ENCODE peak calls at places on chromosomes 13 and 19, in nine cellular contexts. L is thoracic aorta, H is heart right ventricle, F is ascending aorta, P is MG63, S is bronchial epithelial cell, J is brain microvascular endothelial cell, Y is mesenchymal stem cell, U is Caco-2. B is an unnamed sample.

GRCh38 chr19:33197591-33198000 is 3.5 kb downstream of the LRP3 start:
- DNase-seq in P (no peak), J (no peak), F (no peak), L (no peak), H (no peak), U (no peak), S (no peak), Y (no peak), B (peak)

GRCh38 chr13:102504002-102504401 is 92.8 kb upstream of the TPP2 start:
- DNase-seq in J (no peak), P (no peak), F (no peak), L (no peak), U (no peak), Y (no peak), H (no peak), S (no peak), B (no peak)

GRCh38 chr19:23991170-23991569 is 76.5 kb downstream of the ZNF726 start:
- DNase-seq in P (no peak), S (peak), F (no peak), U (no peak), J (peak), L (no peak), H (no peak), Y (no peak), B (no peak)

GRCh38 chr13:101661839-101662238 is 209.4 kb downstream of the ITGBL1 start:
- DNase-seq in S (no peak), H (no peak), U (no peak), Y (no peak), F (no peak), J (no peak), L (no peak), P (no peak), B (no peak)

GRCh38 chr13:113820813-113821651 is 42.8 kb downstream of the GAS6 start:
- DNase-seq in S (peak), H (peak), Y (peak), J (peak), L (no peak), P (peak), F (peak), U (no peak), B (no peak)

GRCh38 chr13:46675016-46675415 is 121.9 kb downstream of the ESD start:
- DNase-seq in P (no peak), S (no peak), H (no peak), F (no peak), U (no peak), L (no peak), Y (no peak), J (no peak), B (no peak)

GRCh38 chr19:46753420-46754155 is 7.3 kb upstream of the STRN4 start:
- DNase-seq in P (peak), U (peak), F (no peak), S (peak), J (no peak), L (no peak), H (peak), Y (peak), B (peak)

GRCh38 chr13:112184851-112185371 is 118.0 kb downstream of the SOX1 start:
- DNase-seq in U (no peak), L (no peak), F (no peak), S (no peak), H (no peak), P (no peak), Y (no peak), J (no peak), B (no peak)

GRCh38 chr13:106143392-106143791 is 392.1 kb downstream of the EFNB2 start:
- DNase-seq in J (no peak), H (no peak), Y (no peak), P (no peak), L (no peak), S (peak), F (no peak), U (no peak), B (no peak)

GRCh38 chr13:110330491-110331001 is 23.5 kb downstream of the COL4A2 start:
- DNase-seq in L (no peak), J (peak), P (no peak), F (no peak), U (no peak), H (no peak), Y (no peak), S (no peak), B (no peak)

GRCh38 chr13:74290324-74290773 is 156.1 kb upstream of the KLF12 start:
- DNase-seq in P (peak), L (no peak), F (no peak), U (peak), J (peak), Y (peak), S (peak), H (no peak), B (peak)

GRCh38 chr13:112010714-112011113 is 56.2 kb upstream of the SOX1 start:
- DNase-seq in H (no peak), J (no peak), S (no peak), F (no peak), U (no peak), L (no peak), P (no peak), Y (no peak), B (no peak)

GRCh38 chr19:15616627-15617270 is 1.7 kb downstream of the CYP4F8 start:
- DNase-seq in U (no peak), H (no peak), S (no peak), L (no peak), Y (no peak), J (no peak), F (no peak), P (no peak), B (no peak)

GRCh38 chr13:34420975-34421719 is 520.9 kb upstream of the NBEA start:
- DNase-seq in P (no peak), S (peak), H (no peak), J (no peak), F (no peak), U (no peak), L (no peak), Y (no peak), B (no peak)

GRCh38 chr13:25686831-25687495 is 315.2 kb downstream of the ATP8A2 start:
- DNase-seq in H (no peak), J (no peak), S (no peak), L (no peak), Y (no peak), P (no peak), U (no peak), F (no peak), B (no peak)

GRCh38 chr13:25687622-25688225 is 315.9 kb downstream of the ATP8A2 start:
- DNase-seq in U (no peak), Y (no peak), F (no peak), P (peak), L (no peak), S (no peak), H (peak), J (peak), B (no peak)

GRCh38 chr13:25689539-25689938 is 317.8 kb downstream of the ATP8A2 start:
- DNase-seq in U (no peak), H (no peak), S (no peak), P (no peak), Y (no peak), J (no peak), L (no peak), F (no peak), B (no peak)

GRCh38 chr13:25690582-25690981 is 318.8 kb downstream of the ATP8A2 start:
- DNase-seq in J (no peak), H (no peak), F (no peak), L (no peak), Y (no peak), S (peak), U (no peak), P (no peak), B (no peak)

GRCh38 chr13:25688524-25688923 is 316.8 kb downstream of the ATP8A2 start:
- DNase-seq in L (no peak), Y (no peak), P (no peak), J (no peak), H (no peak), U (no peak), S (no peak), F (no peak), B (no peak)
- H3K4me3 ChIP-seq in L (no peak), Y (no peak), P (no peak), J (no peak), H (no peak), U (no peak), S (no peak), F (no peak), B (no peak)

GRCh38 chr13:52454459-52454824 is 836 bp upstream of the CKAP2 start:
- DNase-seq in J (no peak), S (peak), F (no peak), P (no peak), Y (peak), H (no peak), U (peak), L (no peak), B (peak)
- H3K4me3 ChIP-seq in J (peak), S (peak), F (peak), P (peak), Y (peak), H (peak), U (peak), L (peak), B (peak)

DNA sequence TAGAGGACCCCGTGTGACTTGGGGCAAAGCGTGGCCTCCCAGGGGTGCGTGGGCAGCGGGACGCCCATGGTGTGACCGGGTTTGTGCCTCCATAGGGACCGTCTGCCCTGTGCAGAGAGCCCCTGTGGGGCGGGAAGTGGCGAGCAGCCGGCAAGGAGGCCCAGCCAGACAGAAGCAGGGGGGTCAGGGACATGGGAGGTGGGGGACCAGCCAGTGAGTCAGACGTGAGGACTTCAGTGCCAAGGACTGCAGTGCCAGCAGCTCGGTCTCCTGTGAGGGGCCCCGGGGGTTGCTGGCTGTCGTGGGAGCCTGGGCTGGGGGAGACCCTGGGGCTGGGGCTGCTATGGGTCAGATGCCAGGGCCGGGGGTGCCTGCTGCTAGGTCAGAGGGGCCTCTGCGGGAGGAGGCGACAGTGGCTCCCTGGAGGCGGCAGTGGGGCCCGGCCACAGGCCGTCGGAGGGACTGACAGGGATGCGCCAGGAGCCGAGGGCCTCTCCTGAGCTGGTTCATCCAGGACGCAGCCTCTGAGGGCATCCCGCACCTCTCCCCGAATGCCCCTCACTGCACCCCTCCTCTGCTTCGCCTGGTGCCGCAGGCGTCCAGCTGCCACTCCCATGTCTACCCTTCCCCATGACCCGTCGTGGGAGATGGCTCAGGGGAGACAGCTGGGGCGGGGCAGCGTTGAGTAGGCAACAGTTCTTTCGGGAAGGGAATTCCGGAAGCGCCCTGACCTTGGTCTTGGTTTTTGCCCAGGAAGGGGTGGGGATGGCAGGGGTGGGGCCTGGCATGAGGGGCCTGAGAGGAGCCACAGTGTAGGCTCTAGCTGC is 80.0 kb downstream of the KDM4B start:
- DNase-seq in S (no peak), L (peak), U (no peak), H (no peak), Y (peak), J (peak), F (peak), P (peak), B (no peak)
- H3K4me3 ChIP-seq in S (no peak), L (peak), U (no peak), H (no peak), Y (peak), J (peak), F (peak), P (no peak), B (no peak)

DNA sequence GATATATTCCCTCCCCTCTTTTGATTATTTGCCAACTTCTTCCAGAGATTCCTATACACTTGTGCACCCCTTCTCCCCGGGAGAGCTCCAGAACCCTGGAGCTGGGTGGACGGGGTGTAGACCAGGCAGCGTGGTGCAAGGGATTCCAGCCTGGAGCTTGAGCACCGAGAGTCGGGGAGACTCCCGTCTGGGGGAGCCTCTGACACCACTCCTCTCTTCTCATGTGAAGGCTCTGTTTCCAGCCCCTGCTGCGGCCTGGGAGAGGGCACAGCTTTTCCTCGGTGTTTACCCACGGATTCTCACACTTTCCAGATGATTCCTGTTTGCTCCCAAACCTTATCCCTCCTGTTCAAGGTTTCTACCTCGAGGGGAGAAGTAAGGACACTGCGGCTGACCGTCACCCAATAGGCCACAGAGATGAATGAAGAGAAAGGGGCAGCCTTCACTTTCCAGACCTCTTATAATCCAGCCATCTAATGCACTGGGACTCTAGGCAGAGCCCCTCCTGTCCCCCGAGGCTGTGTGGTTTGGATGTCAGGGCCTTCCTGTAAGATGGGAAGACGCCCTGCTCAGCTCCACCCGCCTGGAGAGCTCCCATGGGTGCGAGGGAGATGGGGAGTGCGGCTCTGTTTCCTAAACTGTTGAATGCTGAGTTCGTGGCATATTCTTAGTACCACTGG is 85.1 kb upstream of the GPR183 start:
- DNase-seq in F (no peak), J (no peak), S (no peak), H (no peak), Y (no peak), U (no peak), L (no peak), P (no peak), B (no peak)
- H3K4me3 ChIP-seq in F (no peak), J (no peak), S (no peak), H (no peak), Y (no peak), U (no peak), L (no peak), P (no peak), B (no peak)

DNA sequence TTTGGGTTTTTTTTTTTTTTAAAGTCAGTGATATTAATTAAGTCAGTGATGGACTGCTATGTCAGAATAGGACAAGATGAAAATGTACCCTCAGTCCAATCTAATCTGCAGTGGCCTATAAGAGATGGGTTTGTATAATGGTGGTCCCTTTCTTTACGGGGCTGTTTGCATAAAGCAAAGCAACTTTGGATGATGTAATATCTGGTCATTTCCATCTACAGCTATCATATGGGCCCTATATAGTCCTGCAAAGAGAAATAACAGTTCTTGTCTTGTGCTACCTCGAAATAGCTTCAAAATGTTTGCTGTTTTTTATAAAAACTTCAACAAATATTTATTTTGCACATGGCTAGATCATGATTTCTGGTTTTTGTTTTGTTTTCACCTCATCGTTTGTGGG is 20.2 kb upstream of the POMP start:
- DNase-seq in S (no peak), Y (no peak), F (no peak), H (no peak), J (no peak), U (no peak), P (no peak), L (no peak), B (no peak)
- H3K4me3 ChIP-seq in S (no peak), Y (no peak), F (no peak), H (no peak), J (no peak), U (no peak), P (no peak), L (no peak), B (no peak)

GRCh38 chr13:43159007-43159406 is 135.6 kb downstream of the DNAJC15 start:
- DNase-seq in S (peak), J (peak), Y (no peak), U (peak), P (no peak), H (no peak), L (no peak), F (no peak), B (no peak)
- H3K4me3 ChIP-seq in S (no peak), J (no peak), Y (no peak), U (no peak), P (no peak), H (no peak), L (no peak), F (no peak), B (no peak)

GRCh38 chr19:35139618-35139943 is 957 bp downstream of the FXYD1 start:
- DNase-seq in H (no peak), J (no peak), S (no peak), L (no peak), Y (no peak), P (no peak), F (no peak), U (no peak), B (no peak)
- H3K4me3 ChIP-seq in H (peak), J (no peak), S (no peak), L (peak), Y (peak), P (no peak), F (peak), U (no peak), B (no peak)

GRCh38 chr13:32113564-32113963 is 82.0 kb downstream of the FRY start:
- DNase-seq in Y (no peak), H (no peak), U (no peak), L (no peak), S (no peak), P (no peak), J (no peak), F (no peak), B (no peak)
- H3K4me3 ChIP-seq in Y (no peak), H (no peak), U (no peak), L (no peak), S (no peak), P (no peak), J (no peak), F (no peak), B (no peak)

GRCh38 chr19:19122902-19123301 is 15.4 kb downstream of the TMEM161A start:
- DNase-seq in H (no peak), Y (no peak), U (no peak), S (no peak), P (no peak), F (no peak), J (no peak), L (no peak), B (no peak)

GRCh38 chr19:19123386-19123785 is 14.9 kb downstream of the TMEM161A start:
- DNase-seq in Y (no peak), H (no peak), U (no peak), S (no peak), J (no peak), P (no peak), F (no peak), L (no peak), B (no peak)

GRCh38 chr19:19120308-19121156 is 17.7 kb downstream of the TMEM161A start:
- DNase-seq in J (peak), F (no peak), H (peak), Y (peak), P (peak), L (no peak), U (peak), S (peak), B (peak)

GRCh38 chr19:19119325-19120237 is 18.7 kb downstream of the TMEM161A start:
- DNase-seq in L (no peak), Y (no peak), S (no peak), P (no peak), J (no peak), U (no peak), H (no peak), F (no peak), B (no peak)

DNA sequence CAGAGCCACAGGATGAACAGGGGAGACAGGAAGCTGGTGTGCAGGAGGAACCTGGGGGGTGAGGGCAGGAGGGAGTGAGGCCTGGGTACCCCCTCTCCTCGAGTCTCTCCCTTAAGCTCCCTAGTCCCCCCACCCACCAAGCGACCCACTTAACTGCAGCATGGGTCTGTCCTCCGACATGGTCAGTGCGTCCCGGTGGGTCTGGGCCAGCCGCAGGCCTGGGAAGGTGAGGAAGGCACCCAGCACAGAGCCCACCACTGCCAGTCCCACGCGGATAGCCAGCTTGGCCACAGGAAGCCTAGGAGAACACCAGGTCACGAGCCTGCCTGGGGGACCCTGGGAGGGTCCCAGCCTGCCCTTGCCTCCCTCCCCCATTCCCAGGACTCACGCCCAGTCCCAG is 16.9 kb downstream of the TMEM161A start:
- DNase-seq in P (no peak), L (no peak), Y (no peak), H (no peak), U (no peak), S (no peak), J (no peak), F (no peak), B (no peak)
- H3K4me3 ChIP-seq in P (no peak), L (no peak), Y (no peak), H (no peak), U (no peak), S (no peak), J (no peak), F (no peak), B (no peak)

DNA sequence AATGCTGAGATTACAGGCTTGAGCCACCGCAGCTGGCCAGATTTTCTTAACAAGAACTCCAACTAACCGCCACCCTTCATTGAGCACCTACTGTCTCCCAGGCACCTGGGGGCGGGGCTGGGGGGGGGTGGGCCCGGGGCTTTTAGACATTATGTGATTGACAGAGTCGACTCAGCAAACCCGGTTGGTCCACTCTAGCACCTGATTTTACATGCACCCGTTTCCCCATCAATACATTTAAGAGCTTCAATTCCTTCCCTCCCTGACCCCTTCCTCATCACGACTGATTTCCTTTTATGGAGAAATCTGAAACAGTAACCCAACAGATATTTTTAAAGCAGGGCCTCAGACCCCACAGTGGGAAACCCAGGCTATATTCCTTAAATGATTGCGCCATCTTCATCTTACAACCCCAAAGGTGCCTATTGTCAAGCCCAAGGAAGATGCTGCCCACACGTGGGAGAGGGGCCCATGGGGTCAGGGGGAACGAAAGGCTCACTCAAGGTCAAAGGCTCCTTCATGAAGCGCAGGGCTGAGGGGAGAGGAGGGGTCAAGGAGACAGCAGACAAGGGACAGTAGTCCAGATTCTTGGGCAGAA is 1.8 kb downstream of the INSR start:
- DNase-seq in J (no peak), L (no peak), U (no peak), P (no peak), Y (no peak), F (no peak), S (no peak), H (no peak), B (no peak)
- H3K4me3 ChIP-seq in J (peak), L (peak), U (peak), P (peak), Y (peak), F (peak), S (no peak), H (peak), B (peak)

B was measured in GM06990.